ENCODE peak calls at places on chromosome 1, in six cellular contexts. N, K, M, T, V and H are unnamed samples.

GRCh38 chr1:22420456-22421053 is 31.1 kb upstream of the ZBTB40 start:
- DNase-seq in N (peak; percentile 90), K (peak; percentile 87), M (peak; percentile 86), T (peak; percentile 66), V (peak; percentile 51), H (peak; percentile 73)

GRCh38 chr1:10539411-10540043 is 64.8 kb downstream of the PEX14 start:
- DNase-seq in N (no peak), K (no peak), M (no peak), T (no peak), V (no peak), H (no peak)

GRCh38 chr1:94329986-94330385 is 88.2 kb upstream of the ABCD3 start:
- DNase-seq in N (no peak), K (no peak), M (no peak), T (peak; percentile 6), V (no peak), H (no peak)

GRCh38 chr1:180372728-180373127 is 129.6 kb downstream of the ACBD6 start:
- DNase-seq in N (no peak), K (no peak), M (no peak), T (no peak), V (no peak), H (peak; percentile 95)

GRCh38 chr1:94982403-94982802 is 55.5 kb upstream of the CNN3 start:
- DNase-seq in N (no peak), K (no peak), M (no peak), T (no peak), V (no peak), H (no peak)

GRCh38 chr1:44237721-44238457 is 24.6 kb downstream of the DMAP1 start:
- DNase-seq in N (no peak), K (no peak), M (no peak), T (peak; percentile 50), V (no peak), H (peak; percentile 69)

GRCh38 chr1:165637427-165637826 is 6.4 kb downstream of the MGST3 start:
- DNase-seq in N (no peak), K (no peak), M (no peak), T (no peak), V (peak; percentile 29), H (peak; percentile 80)

GRCh38 chr1:1330366-1331067 is 563 bp upstream of the TAS1R3 start:
- DNase-seq in N (no peak), K (no peak), M (no peak), T (no peak), V (no peak), H (no peak)

GRCh38 chr1:32031578-32032286 is 18.1 kb downstream of the KHDRBS1 start:
- DNase-seq in N (no peak), K (no peak), M (no peak), T (no peak), V (peak; percentile 48), H (no peak)

GRCh38 chr1:156115514-156116374 is 1.2 kb downstream of the LMNA start:
- DNase-seq in N (peak; percentile 75), K (peak; percentile 66), M (peak; percentile 74), T (no peak), V (no peak), H (peak; percentile 79)

GRCh38 chr1:119323216-119323982 is 45.2 kb upstream of the HAO2 start:
- DNase-seq in N (no peak), K (no peak), M (no peak), T (peak; percentile 92), V (no peak), H (no peak)

GRCh38 chr1:77156214-77156613 is 63.0 kb downstream of the PIGK start:
- DNase-seq in N (no peak), K (no peak), M (no peak), T (no peak), V (no peak), H (no peak)

GRCh38 chr1:233707153-233707905 is 93.4 kb downstream of the KCNK1 start:
- DNase-seq in N (peak; percentile 78), K (no peak), M (no peak), T (no peak), V (no peak), H (peak; percentile 90)

GRCh38 chr1:89203166-89203565 is 4.4 kb upstream of the GBP4 start:
- DNase-seq in N (no peak), K (no peak), M (no peak), T (no peak), V (no peak), H (no peak)

GRCh38 chr1:150392627-150393026 is 28.7 kb downstream of the RPRD2 start:
- DNase-seq in N (no peak), K (no peak), M (no peak), T (no peak), V (no peak), H (no peak)

GRCh38 chr1:159214149-159214760 is 9.6 kb downstream of the ACKR1 start:
- DNase-seq in N (peak; percentile 47), K (no peak), M (no peak), T (peak; percentile 48), V (no peak), H (peak; percentile 46)

GRCh38 chr1:41613646-41614592 is 129.4 kb upstream of the EDN2 start:
- DNase-seq in N (no peak), K (no peak), M (no peak), T (no peak), V (no peak), H (no peak)

GRCh38 chr1:10471411-10472219 is 714 bp downstream of the DFFA start:
- DNase-seq in N (no peak), K (no peak), M (no peak), T (peak; percentile 44), V (no peak), H (no peak)

GRCh38 chr1:218259800-218260199 is 25.3 kb upstream of the RRP15 start:
- DNase-seq in N (no peak), K (no peak), M (no peak), T (peak; percentile 22), V (no peak), H (peak; percentile 49)

GRCh38 chr1:24752305-24752704 is 7.1 kb downstream of the CLIC4 start:
- DNase-seq in N (no peak), K (no peak), M (no peak), T (no peak), V (no peak), H (no peak)

GRCh38 chr1:24748191-24749121 is 3.2 kb downstream of the CLIC4 start:
- DNase-seq in N (no peak), K (no peak), M (no peak), T (peak; percentile 80), V (no peak), H (no peak)

GRCh38 chr1:24749886-24750285 is 4.6 kb downstream of the CLIC4 start:
- DNase-seq in N (no peak), K (no peak), M (no peak), T (no peak), V (no peak), H (no peak)

GRCh38 chr1:24751833-24752232 is 6.6 kb downstream of the CLIC4 start:
- DNase-seq in N (no peak), K (no peak), M (no peak), T (no peak), V (no peak), H (no peak)

GRCh38 chr1:24749257-24749656 is 4.0 kb downstream of the CLIC4 start:
- DNase-seq in N (no peak), K (no peak), M (no peak), T (peak; percentile 59), V (no peak), H (no peak)
- H3K4me3 ChIP-seq in N (no peak overlapping the region), K (no peak overlapping the region), M (no peak overlapping the region), T (peak overlapping the region; percentile 88), V (peak overlapping the region; percentile 27), H (no peak overlapping the region)

DNA sequence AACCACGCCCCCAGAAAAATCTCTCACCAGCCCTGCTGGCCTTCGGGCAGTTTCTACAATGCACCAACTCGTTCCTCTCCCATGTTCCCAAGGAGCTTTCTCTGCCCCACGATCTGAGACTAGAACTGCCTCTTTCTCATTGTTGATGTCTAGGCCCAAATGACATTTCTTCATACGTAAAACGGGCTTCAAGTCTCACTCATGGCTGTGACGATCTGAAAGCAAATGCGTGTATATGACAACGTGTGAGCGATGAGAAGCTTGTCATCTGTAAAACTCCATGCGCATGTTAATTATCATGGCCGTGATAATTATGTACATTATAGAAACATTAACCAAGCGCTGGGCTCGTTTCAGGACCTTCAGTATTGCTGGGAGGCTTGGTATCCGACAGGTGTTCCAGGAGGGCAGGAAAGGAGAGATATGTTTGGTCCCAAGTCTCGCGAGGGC is 693 bp upstream of the NIPAL3 start:
- DNase-seq in N (peak; percentile 25), K (no peak), M (no peak), T (no peak), V (no peak), H (no peak)
- H3K4me3 ChIP-seq in N (no peak overlapping the region), K (no peak overlapping the region), M (no peak overlapping the region), T (no peak overlapping the region), V (no peak overlapping the region), H (no peak overlapping the region)

GRCh38 chr1:67736750-67737149 is 51.7 kb downstream of the GADD45A start:
- DNase-seq in N (no peak), K (no peak), M (no peak), T (no peak), V (no peak), H (no peak)

GRCh38 chr1:67735220-67735619 is 50.2 kb downstream of the GADD45A start:
- DNase-seq in N (no peak), K (no peak), M (no peak), T (no peak), V (no peak), H (no peak)

GRCh38 chr1:67737875-67738274 is 52.9 kb downstream of the GADD45A start:
- DNase-seq in N (no peak), K (no peak), M (no peak), T (no peak), V (no peak), H (no peak)

GRCh38 chr1:67733741-67734690 is 49.0 kb downstream of the GADD45A start:
- DNase-seq in N (no peak), K (no peak), M (no peak), T (no peak), V (no peak), H (no peak)

DNA sequence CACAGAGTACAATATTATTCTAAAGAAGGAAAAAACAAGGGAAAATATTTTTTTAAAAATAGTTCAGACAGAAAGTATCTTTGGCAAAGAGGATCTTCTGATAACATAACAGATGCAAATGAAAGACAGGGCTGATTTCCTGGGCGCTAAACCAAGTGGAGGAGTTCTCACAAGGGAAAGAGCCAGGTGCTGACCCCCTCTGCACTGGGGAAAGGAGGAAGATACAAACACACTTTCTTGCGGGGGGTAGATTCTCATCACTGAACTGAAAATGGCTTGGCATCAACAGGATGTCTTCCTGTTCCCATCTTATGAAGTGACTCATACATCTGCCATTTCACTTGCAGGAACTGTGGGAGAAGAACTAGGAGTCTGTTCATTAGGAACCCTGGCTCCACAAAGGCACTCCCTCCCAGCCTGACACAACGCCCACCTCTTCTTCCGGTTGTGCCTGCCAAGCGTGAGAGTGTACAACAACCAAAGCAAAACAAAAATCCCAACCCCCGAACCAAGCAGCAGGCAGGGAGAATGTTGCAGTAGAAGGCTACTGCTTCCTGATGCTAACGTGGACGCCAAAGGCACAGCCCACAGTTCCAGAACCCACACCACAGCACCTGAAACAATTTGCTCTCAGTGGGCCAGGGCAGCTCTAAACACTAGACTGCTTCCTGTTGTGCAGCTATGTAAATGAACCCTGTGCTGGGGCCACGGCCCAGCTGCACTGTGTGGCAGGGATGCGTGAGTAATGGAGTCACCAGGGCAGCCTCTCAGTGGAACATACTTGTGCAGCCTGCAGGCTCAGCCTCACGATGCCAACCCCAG is 51.0 kb downstream of the GADD45A start:
- DNase-seq in N (peak; percentile 43), K (peak; percentile 61), M (no peak), T (peak; percentile 89), V (peak; percentile 78), H (peak; percentile 82)
- H3K4me3 ChIP-seq in N (no peak overlapping the region), K (no peak overlapping the region), M (no peak overlapping the region), T (peak overlapping the region; percentile 51), V (peak overlapping the region; percentile 34), H (no peak overlapping the region)

GRCh38 chr1:2472561-2473166 is 3.4 kb upstream of the PLCH2 start:
- DNase-seq in N (no peak), K (no peak), M (no peak), T (no peak), V (no peak), H (no peak)
- H3K4me3 ChIP-seq in N (no peak overlapping the region), K (no peak overlapping the region), M (no peak overlapping the region), T (no peak overlapping the region), V (no peak overlapping the region), H (no peak overlapping the region)